ENCODE peak calls at places on chromosome 2, in four cellular contexts. Z is astrocyte, H is HCT116, J is WERI-Rb-1. V is an unnamed sample.
A peak's percentile ranks its signal among the peaks of the same experiment; 100 is the strongest.

GRCh38 chr2:74031203-74031602 is 46.5 kb downstream of the TET3 start:
- DNase-seq in J (no peak), H (no peak), Z (no peak), V (no peak)

GRCh38 chr2:41966431-41966893 is 81.4 kb upstream of the PKDCC start:
- DNase-seq in Z (peak; percentile 98), H (no peak), J (no peak), V (peak; percentile 62)

GRCh38 chr2:190344275-190344827 is 962 bp downstream of the INPP1 start:
- DNase-seq in Z (no peak), J (peak; percentile 55), H (no peak), V (peak; percentile 27)

GRCh38 chr2:179022685-179023084 is 27.3 kb downstream of the CCDC141 start:
- DNase-seq in Z (no peak), H (no peak), J (no peak), V (no peak)

GRCh38 chr2:2992622-2993021 is 385.0 kb downstream of the EIPR1 start:
- DNase-seq in H (no peak), Z (no peak), J (no peak), V (no peak)

GRCh38 chr2:36360834-36361233 is 5.3 kb downstream of the CRIM1 start:
- DNase-seq in H (no peak), Z (no peak), J (no peak), V (no peak)

GRCh38 chr2:71070294-71071025 is 2.0 kb downstream of the NAGK start:
- DNase-seq in H (peak; percentile 19), J (peak; percentile 78), Z (no peak), V (no peak)

GRCh38 chr2:48808311-48808710 is 52.8 kb upstream of the LHCGR start:
- DNase-seq in H (no peak), J (no peak), Z (no peak), V (no peak)

GRCh38 chr2:128502638-128503246 is 184.1 kb upstream of the HS6ST1 start:
- DNase-seq in Z (no peak), J (no peak), H (no peak), V (no peak)

GRCh38 chr2:136051001-136051724 is 65.7 kb upstream of the DARS1 start:
- DNase-seq in H (no peak), J (no peak), Z (no peak), V (no peak)

GRCh38 chr2:229408356-229408755 is 137.3 kb upstream of the PID1 start:
- DNase-seq in J (no peak), Z (peak; percentile 94), H (peak; percentile 85), V (peak; percentile 91)

GRCh38 chr2:229410946-229411345 is 139.9 kb upstream of the PID1 start:
- DNase-seq in J (no peak), Z (no peak), H (no peak), V (no peak)

GRCh38 chr2:229408982-229409381 is 137.9 kb upstream of the PID1 start:
- DNase-seq in H (no peak), Z (no peak), J (no peak), V (no peak)

GRCh38 chr2:229410312-229410711 is 139.2 kb upstream of the PID1 start:
- DNase-seq in Z (no peak), J (no peak), H (no peak), V (no peak)

DNA sequence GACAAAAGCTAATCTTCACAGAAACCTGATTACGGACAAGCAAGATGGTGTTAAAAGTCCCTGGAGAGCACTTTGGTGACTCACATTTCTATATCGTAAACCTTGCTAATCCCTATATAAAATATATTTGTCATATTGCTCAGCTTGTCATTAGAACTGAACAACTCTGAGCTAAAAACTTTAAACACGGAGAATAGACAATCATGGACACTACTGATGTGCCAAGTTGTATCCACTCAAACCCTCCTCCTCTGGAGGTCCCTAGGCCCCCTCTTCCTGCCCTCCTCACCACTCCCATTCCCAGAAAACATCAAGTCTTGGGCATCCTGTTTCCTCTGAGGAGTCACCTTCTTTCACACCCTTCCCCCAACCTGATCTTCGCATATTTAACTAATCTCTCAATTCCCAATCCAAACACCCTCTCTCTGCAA is 138.7 kb upstream of the PID1 start:
- DNase-seq in J (no peak), Z (no peak), H (no peak), V (no peak)
- H3K27ac ChIP-seq in J (no peak overlapping the region), Z (no peak overlapping the region), H (no peak overlapping the region), V (peak overlapping the region; percentile 22)

GRCh38 chr2:1591461-1591770 is 152.9 kb downstream of the PXDN start:
- DNase-seq in Z (no peak), J (no peak), H (no peak), V (no peak)

GRCh38 chr2:1588051-1588993 is 156.0 kb downstream of the PXDN start:
- DNase-seq in J (no peak), Z (no peak), H (no peak), V (no peak)

GRCh38 chr2:1590611-1591460 is 153.5 kb downstream of the PXDN start:
- DNase-seq in Z (no peak), H (no peak), J (peak; percentile 9), V (no peak)

GRCh38 chr2:1586946-1587840 is 157.1 kb downstream of the PXDN start:
- DNase-seq in J (no peak), Z (peak; percentile 48), H (no peak), V (peak; percentile 36)

GRCh38 chr2:1588994-1589611 is 155.2 kb downstream of the PXDN start:
- DNase-seq in Z (peak; percentile 68), H (no peak), J (no peak), V (no peak)
- TF ChIP-seq CTCF in Z (peak; percentile 11), H (no peak), J (no peak), V (no peak)

GRCh38 chr2:20668871-20669475 is 2.0 kb downstream of the GDF7 start:
- DNase-seq in H (no peak), Z (no peak), J (no peak), V (no peak)
- H3K27ac ChIP-seq in H (no peak overlapping the region), Z (no peak overlapping the region), J (no peak overlapping the region), V (no peak overlapping the region)

GRCh38 chr2:112542974-112543760 is 902 bp downstream of the POLR1B start:
- DNase-seq in H (peak; percentile 13), J (peak; percentile 23), Z (peak; percentile 4), V (peak; percentile 17)
- TF ChIP-seq CTCF in H (no peak), J (no peak), Z (no peak), V (peak; percentile 7)

GRCh38 chr2:197304556-197305011 is 6.0 kb downstream of the ANKRD44 start:
- DNase-seq in Z (no peak), J (no peak), H (no peak), V (no peak)

GRCh38 chr2:197307933-197308521 is 2.6 kb downstream of the ANKRD44 start:
- DNase-seq in Z (no peak), H (no peak), J (no peak), V (no peak)

GRCh38 chr2:197307236-197307932 is 3.2 kb downstream of the ANKRD44 start:
- DNase-seq in H (no peak), J (no peak), Z (no peak), V (no peak)

GRCh38 chr2:197306691-197307030 is 3.9 kb downstream of the ANKRD44 start:
- DNase-seq in J (no peak), H (no peak), Z (no peak), V (no peak)

GRCh38 chr2:197306024-197306690 is 4.4 kb downstream of the ANKRD44 start:
- DNase-seq in H (no peak), Z (no peak), J (no peak), V (no peak)
- H3K27ac ChIP-seq in H (no peak overlapping the region), Z (no peak overlapping the region), J (no peak overlapping the region), V (no peak overlapping the region)

DNA sequence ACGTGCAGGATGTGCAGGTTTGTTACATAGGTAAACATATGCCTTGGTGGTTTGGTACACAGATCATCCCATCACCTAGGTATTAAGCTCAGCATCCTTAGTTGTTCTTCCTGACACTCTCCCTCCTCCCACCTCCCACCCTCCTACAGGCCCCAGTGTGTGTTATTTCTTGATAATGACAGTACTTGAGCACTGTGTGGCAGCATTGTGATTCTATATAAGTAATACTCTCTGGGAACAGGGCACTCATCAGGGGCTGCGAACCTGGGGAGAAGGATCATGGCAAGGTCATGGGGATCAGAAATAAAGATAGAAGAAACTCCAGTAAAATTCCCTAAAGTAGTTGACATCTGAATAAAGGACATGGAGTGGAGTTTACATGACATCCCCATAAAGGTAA is 1256.2 kb upstream of the CRIM1 start:
- DNase-seq in Z (no peak), H (no peak), J (peak; percentile 14), V (no peak)
- TF ChIP-seq CTCF in Z (no peak), H (no peak), J (no peak), V (no peak)

GRCh38 chr2:43216629-43217028 is 9.8 kb downstream of the ZFP36L2 start:
- DNase-seq in H (no peak), Z (no peak), J (no peak), V (no peak)

GRCh38 chr2:43217228-43218220 is 8.9 kb downstream of the ZFP36L2 start:
- DNase-seq in Z (no peak), H (no peak), J (no peak), V (no peak)

GRCh38 chr2:43218221-43218549 is 8.2 kb downstream of the ZFP36L2 start:
- DNase-seq in Z (no peak), H (no peak), J (no peak), V (no peak)

GRCh38 chr2:43214253-43214652 is 12.2 kb downstream of the ZFP36L2 start:
- DNase-seq in H (no peak), Z (no peak), J (no peak), V (no peak)

GRCh38 chr2:43215673-43216255 is 10.6 kb downstream of the ZFP36L2 start:
- DNase-seq in H (no peak), Z (no peak), J (no peak), V (no peak)
- H3K27ac ChIP-seq in H (no peak overlapping the region), Z (no peak overlapping the region), J (no peak overlapping the region), V (peak overlapping the region; percentile 42)

DNA sequence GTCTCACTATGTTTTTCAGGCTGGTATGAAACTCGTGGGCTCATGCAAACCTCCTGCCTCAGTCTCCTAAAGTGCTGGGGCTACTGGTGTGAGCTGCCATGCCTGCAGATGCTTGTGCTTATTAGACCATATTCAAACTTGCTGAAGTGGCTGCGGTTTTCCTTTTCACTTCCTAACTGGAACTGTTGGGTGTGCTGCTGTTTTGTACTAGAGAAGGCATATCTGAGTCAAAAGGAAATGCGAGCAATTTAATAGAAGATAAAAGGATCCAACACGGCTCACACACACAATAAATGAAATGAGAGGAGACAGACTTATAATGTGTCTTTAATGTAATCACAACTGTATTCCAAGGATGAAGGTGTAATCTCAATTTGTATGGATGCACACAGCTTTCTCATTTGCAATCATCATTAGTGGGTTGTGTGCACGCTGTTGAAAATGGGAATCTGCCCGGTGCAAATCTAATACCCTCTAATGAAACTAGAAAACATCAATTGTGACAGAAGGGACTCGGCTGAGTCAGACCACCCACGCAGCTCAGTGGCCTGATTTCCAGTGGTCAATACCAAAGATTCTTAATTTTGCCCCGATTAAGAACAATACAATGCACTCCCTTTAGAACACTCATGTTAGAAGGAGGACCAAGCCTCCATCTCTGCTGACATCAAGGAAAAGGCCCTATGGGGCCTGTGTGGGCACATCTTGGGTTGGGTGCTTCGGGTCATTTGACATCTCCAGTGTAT is 532.7 kb downstream of the TDRD15 start:
- DNase-seq in J (no peak), Z (no peak), H (no peak), V (no peak)
- TF ChIP-seq CTCF in J (no peak), Z (no peak), H (no peak), V (no peak)

GRCh38 chr2:101802329-101802728 is 104.8 kb downstream of the MAP4K4 start:
- DNase-seq in Z (no peak), J (no peak), H (no peak), V (peak; percentile 24)
- H3K27ac ChIP-seq in Z (no peak overlapping the region), J (no peak overlapping the region), H (no peak overlapping the region), V (peak overlapping the region; percentile 19)

V was measured in RWPE1.